ENCODE peak calls at places on chromosomes 6 and 20, in nine cellular contexts. L is cardiac muscle cell; E is T-helper 2 cell treated with Interferon-gamma antibody and Interleukin-4, amounts not matched to agents 5 μg/mL and 100 μg/mL, for 36 hours; T is stimulated activated CD4-positive, alpha-beta T cell treated with anti-CD3 and anti-CD28 coated beads, Interleukin-4, amount 100 ng/mL, for 1 hour; H is pancreas; K is GM10248; D is OCI-LY7; U is Ammon's horn; F is neuronal stem cell. Z is an unnamed sample.

GRCh38 chr6:109373762-109374161 is 8.5 kb downstream of the CD164 start:
- DNase-seq in L (no peak), E (peak; percentile 72), T (peak; percentile 27), H (no peak), K (peak; percentile 36), D (no peak), U (no peak), F (no peak), Z (no peak)

GRCh38 chr6:95286874-95287273 is 290.5 kb upstream of the MANEA start:
- DNase-seq in L (no peak), E (no peak), T (no peak), H (no peak), K (no peak), D (no peak), U (peak; percentile 18), F (no peak), Z (no peak)

GRCh38 chr6:44779130-44779826 is 391.8 kb downstream of the CDC5L start:
- DNase-seq in L (no peak), E (no peak), T (no peak), H (no peak), K (peak; percentile 23), D (no peak), U (peak; percentile 66), F (no peak), Z (no peak)

GRCh38 chr6:19052219-19052618 is 665.1 kb downstream of the RNF144B start:
- DNase-seq in L (no peak), E (no peak), T (no peak), H (no peak), K (no peak), D (no peak), U (no peak), F (no peak), Z (no peak)

GRCh38 chr20:18005990-18006364 is 37.2 kb downstream of the MGME1 start:
- DNase-seq in L (peak; percentile 29), E (no peak), T (no peak), H (no peak), K (no peak), D (no peak), U (no peak), F (no peak), Z (no peak)

GRCh38 chr6:155327326-155328073 is 13.2 kb upstream of the TFB1M start:
- DNase-seq in L (peak; percentile 78), E (peak; percentile 27), T (peak; percentile 69), H (no peak), K (peak; percentile 32), D (peak; percentile 76), U (peak; percentile 82), F (peak; percentile 62), Z (peak; percentile 40)

GRCh38 chr6:154509421-154510143 is 903 bp downstream of the CNKSR3 start:
- DNase-seq in L (peak; percentile 63), E (no peak), T (peak; percentile 6), H (peak; percentile 87), K (peak; percentile 36), D (no peak), U (no peak), F (peak; percentile 21), Z (no peak)

GRCh38 chr6:158160932-158161539 is 7.0 kb downstream of the SERAC1 start:
- DNase-seq in L (no peak), E (no peak), T (no peak), H (no peak), K (no peak), D (no peak), U (no peak), F (no peak), Z (no peak)

GRCh38 chr20:33992145-33992922 is 1.4 kb upstream of the RALY start:
- DNase-seq in L (no peak), E (no peak), T (no peak), H (no peak), K (no peak), D (no peak), U (no peak), F (no peak), Z (peak; percentile 26)

GRCh38 chr6:40789143-40789764 is 202.1 kb upstream of the LRFN2 start:
- DNase-seq in L (no peak), E (peak; percentile 10), T (peak; percentile 16), H (no peak), K (peak; percentile 48), D (no peak), U (no peak), F (no peak), Z (no peak)

GRCh38 chr6:72246926-72247325 is 360.6 kb downstream of the RIMS1 start:
- DNase-seq in L (peak; percentile 13), E (no peak), T (no peak), H (no peak), K (no peak), D (no peak), U (no peak), F (peak; percentile 2), Z (no peak)

GRCh38 chr6:132131777-132132176 is 180.6 kb upstream of the CCN2 start:
- DNase-seq in L (no peak), E (no peak), T (no peak), H (no peak), K (no peak), D (no peak), U (no peak), F (no peak), Z (peak; percentile 3)

GRCh38 chr6:307065-307814 is 15.0 kb downstream of the DUSP22 start:
- DNase-seq in L (no peak), E (no peak), T (no peak), H (no peak), K (no peak), D (no peak), U (no peak), F (no peak), Z (no peak)

GRCh38 chr6:28880894-28881780 is 42.6 kb downstream of the TRIM27 start:
- DNase-seq in L (peak; percentile 66), E (peak; percentile 42), T (peak; percentile 61), H (no peak), K (peak; percentile 53), D (peak; percentile 72), U (peak; percentile 84), F (peak; percentile 85), Z (peak; percentile 73)

GRCh38 chr6:80553071-80553740 is 446.7 kb downstream of the BCKDHB start:
- DNase-seq in L (no peak), E (no peak), T (no peak), H (no peak), K (no peak), D (no peak), U (no peak), F (peak; percentile 32), Z (no peak)

GRCh38 chr6:118902731-118903130 is 8.8 kb downstream of the ASF1A start:
- DNase-seq in L (no peak), E (no peak), T (no peak), H (no peak), K (no peak), D (no peak), U (no peak), F (no peak), Z (no peak)

GRCh38 chr6:160132776-160133338 is 11.2 kb downstream of the SLC22A1 start:
- DNase-seq in L (no peak), E (no peak), T (no peak), H (no peak), K (no peak), D (no peak), U (no peak), F (no peak), Z (no peak)

GRCh38 chr6:159061146-159061545 is 16.4 kb upstream of the TAGAP start:
- DNase-seq in L (no peak), E (no peak), T (no peak), H (no peak), K (no peak), D (no peak), U (no peak), F (no peak), Z (no peak)

GRCh38 chr6:166902211-166902755 is 54.1 kb downstream of the RNASET2 start:
- DNase-seq in L (no peak), E (no peak), T (no peak), H (no peak), K (no peak), D (no peak), U (no peak), F (no peak), Z (no peak)

GRCh38 chr20:18272451-18272850 is 15.9 kb upstream of the ZNF133 start:
- DNase-seq in L (no peak), E (no peak), T (no peak), H (no peak), K (no peak), D (no peak), U (no peak), F (no peak), Z (no peak)

GRCh38 chr20:57231161-57231560 is 35.3 kb downstream of the BMP7 start:
- DNase-seq in L (no peak), E (no peak), T (no peak), H (no peak), K (no peak), D (no peak), U (no peak), F (no peak), Z (no peak)